ENCODE peak calls at places on chromosomes 13 and 19, in five cellular contexts. K, O, M, Z and F are unnamed samples.
A peak's percentile ranks its signal among the peaks of the same experiment; 100 is the strongest.

GRCh38 chr19:35042954-35043604 is 1.6 kb downstream of the HPN start:
- DNase-seq in K (no peak), M (no peak), Z (no peak), O (no peak), F (no peak)

GRCh38 chr19:46032597-46033025 is 8.2 kb downstream of the IGFL4 start:
- DNase-seq in O (no peak), Z (no peak), K (no peak), M (no peak), F (no peak)

GRCh38 chr19:4007021-4007835 is at the start of gene PIAS4:
- DNase-seq in O (peak; percentile 94), K (peak; percentile 98), Z (peak; percentile 95), M (peak; percentile 97), F (peak; percentile 91)

GRCh38 chr13:30192320-30193093 is 114.8 kb downstream of the KATNAL1 start:
- DNase-seq in M (no peak), Z (no peak), O (no peak), K (no peak), F (no peak)

GRCh38 chr19:3210347-3211017 is 14.0 kb upstream of the CELF5 start:
- DNase-seq in K (peak; percentile 61), O (peak; percentile 59), Z (no peak), M (no peak), F (peak; percentile 44)

GRCh38 chr13:109496216-109496615 is 290.2 kb downstream of the IRS2 start:
- DNase-seq in O (no peak), Z (no peak), M (no peak), K (no peak), F (no peak)

GRCh38 chr19:6250909-6251308 is 28.9 kb downstream of the MLLT1 start:
- DNase-seq in M (no peak), O (no peak), Z (no peak), K (no peak), F (no peak)

GRCh38 chr19:48918801-48919247 is 14.7 kb upstream of the DHDH start:
- DNase-seq in Z (no peak), K (no peak), O (peak; percentile 62), M (no peak), F (no peak)

GRCh38 chr19:30693179-30693578 is 321.0 kb downstream of the ZNF536 start:
- DNase-seq in O (no peak), K (no peak), M (no peak), Z (no peak), F (no peak)

GRCh38 chr19:45097776-45098520 is 5.0 kb downstream of the PPP1R37 start:
- DNase-seq in M (no peak), K (peak; percentile 90), Z (peak; percentile 50), O (no peak), F (no peak)

GRCh38 chr13:114099918-114100445 is 32.4 kb downstream of the RASA3 start:
- DNase-seq in K (no peak), Z (no peak), M (no peak), O (peak; percentile 32), F (no peak)

GRCh38 chr19:55642153-55643002 is 1.1 kb upstream of the ZNF581 start:
- DNase-seq in Z (peak; percentile 14), K (no peak), O (peak; percentile 47), M (no peak), F (no peak)

GRCh38 chr19:14061751-14062557 is at the start of gene PALM3:
- DNase-seq in M (no peak), Z (no peak), O (peak; percentile 76), K (no peak), F (no peak)

GRCh38 chr13:42715909-42716308 is 65.5 kb upstream of the FAM216B start:
- DNase-seq in O (no peak), M (no peak), Z (no peak), K (no peak), F (no peak)

GRCh38 chr13:112330479-112331407 is 45.4 kb upstream of the SPACA7 start:
- DNase-seq in M (no peak), K (no peak), Z (no peak), O (no peak), F (no peak)

GRCh38 chr13:45482571-45483173 is 17.9 kb downstream of the COG3 start:
- DNase-seq in Z (no peak), M (no peak), K (peak; percentile 78), O (no peak), F (no peak)

GRCh38 chr19:19554074-19555023 is 16.3 kb downstream of the CILP2 start:
- DNase-seq in O (peak; percentile 64), Z (no peak), M (no peak), K (no peak), F (no peak)

GRCh38 chr19:16385296-16385695 is 60.7 kb downstream of the KLF2 start:
- DNase-seq in M (no peak), Z (no peak), O (no peak), K (no peak), F (no peak)

GRCh38 chr19:13830761-13831481 is 35.7 kb downstream of the ZSWIM4 start:
- DNase-seq in M (no peak), K (no peak), O (no peak), Z (no peak), F (no peak)

GRCh38 chr13:48478401-48478800 is 54.5 kb downstream of the RCBTB2 start:
- DNase-seq in M (no peak), K (no peak), Z (no peak), O (no peak), F (no peak)

GRCh38 chr13:49044849-49045248 is 69.1 kb downstream of the FNDC3A start:
- DNase-seq in K (no peak), M (no peak), O (no peak), Z (no peak), F (no peak)

GRCh38 chr13:111262715-111263114 is 57.7 kb upstream of the TEX29 start:
- DNase-seq in K (no peak), O (no peak), M (no peak), Z (no peak), F (no peak)

GRCh38 chr19:4124638-4125037 is 716 bp upstream of the MAP2K2 start:
- DNase-seq in K (no peak), Z (no peak), M (no peak), O (no peak), F (no peak)

GRCh38 chr19:54337858-54338230 is 1.1 kb downstream of the LILRA4 start:
- DNase-seq in K (no peak), Z (no peak), M (no peak), O (no peak), F (no peak)

GRCh38 chr19:33306191-33306590 is 3.9 kb upstream of the CEBPA start:
- DNase-seq in K (no peak), Z (no peak), O (no peak), M (no peak), F (no peak)

GRCh38 chr19:41893899-41894298 is 10.9 kb downstream of the ARHGEF1 start:
- DNase-seq in Z (no peak), K (no peak), O (peak; percentile 45), M (no peak), F (no peak)
- TF ChIP-seq CTCF in Z (no peak), K (no peak), O (no peak), M (no peak), F (no peak)

GRCh38 chr19:11209892-11210655 is 12.7 kb upstream of the KANK2 start:
- DNase-seq in O (no peak), K (no peak), Z (no peak), M (no peak), F (no peak)
- TF ChIP-seq CTCF in O (no peak), K (no peak), Z (no peak), M (no peak), F (no peak)

DNA sequence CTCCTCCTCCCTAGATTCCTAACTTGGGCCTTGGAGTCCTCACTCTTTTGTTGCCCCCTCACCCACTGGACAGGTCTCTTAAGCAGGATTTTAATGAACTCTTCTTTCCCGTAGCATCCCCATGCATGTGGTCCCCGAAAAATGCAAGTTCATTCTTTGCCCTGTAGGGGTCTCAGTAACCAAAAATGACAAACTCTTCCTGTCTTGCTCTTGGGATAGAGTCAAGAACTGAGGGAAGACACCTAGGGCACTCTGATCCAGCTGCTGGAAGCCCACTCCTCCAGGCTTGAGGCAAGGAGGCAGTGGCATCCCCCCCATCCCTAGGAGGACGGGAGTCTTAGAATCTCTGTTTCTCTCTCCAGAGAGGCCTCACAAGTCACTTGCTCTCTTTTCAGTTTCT is 987.0 kb downstream of the DIAPH3 start:
- DNase-seq in K (no peak), Z (no peak), O (peak; percentile 12), M (no peak), F (no peak)
- TF ChIP-seq CTCF in K (no peak), Z (no peak), O (peak; percentile 54), M (peak; percentile 45), F (no peak)

GRCh38 chr13:74910399-74910798 is 571.6 kb downstream of the TBC1D4 start:
- DNase-seq in Z (no peak), O (no peak), K (no peak), M (no peak), F (no peak)
- TF ChIP-seq CTCF in Z (no peak), O (no peak), K (no peak), M (no peak), F (no peak)

GRCh38 chr19:57789288-57789687 is 19.8 kb downstream of the ZNF586 start:
- DNase-seq in O (no peak), Z (no peak), K (no peak), M (no peak), F (no peak)
- TF ChIP-seq CTCF in O (no peak), Z (no peak), K (no peak), M (no peak), F (no peak)

DNA sequence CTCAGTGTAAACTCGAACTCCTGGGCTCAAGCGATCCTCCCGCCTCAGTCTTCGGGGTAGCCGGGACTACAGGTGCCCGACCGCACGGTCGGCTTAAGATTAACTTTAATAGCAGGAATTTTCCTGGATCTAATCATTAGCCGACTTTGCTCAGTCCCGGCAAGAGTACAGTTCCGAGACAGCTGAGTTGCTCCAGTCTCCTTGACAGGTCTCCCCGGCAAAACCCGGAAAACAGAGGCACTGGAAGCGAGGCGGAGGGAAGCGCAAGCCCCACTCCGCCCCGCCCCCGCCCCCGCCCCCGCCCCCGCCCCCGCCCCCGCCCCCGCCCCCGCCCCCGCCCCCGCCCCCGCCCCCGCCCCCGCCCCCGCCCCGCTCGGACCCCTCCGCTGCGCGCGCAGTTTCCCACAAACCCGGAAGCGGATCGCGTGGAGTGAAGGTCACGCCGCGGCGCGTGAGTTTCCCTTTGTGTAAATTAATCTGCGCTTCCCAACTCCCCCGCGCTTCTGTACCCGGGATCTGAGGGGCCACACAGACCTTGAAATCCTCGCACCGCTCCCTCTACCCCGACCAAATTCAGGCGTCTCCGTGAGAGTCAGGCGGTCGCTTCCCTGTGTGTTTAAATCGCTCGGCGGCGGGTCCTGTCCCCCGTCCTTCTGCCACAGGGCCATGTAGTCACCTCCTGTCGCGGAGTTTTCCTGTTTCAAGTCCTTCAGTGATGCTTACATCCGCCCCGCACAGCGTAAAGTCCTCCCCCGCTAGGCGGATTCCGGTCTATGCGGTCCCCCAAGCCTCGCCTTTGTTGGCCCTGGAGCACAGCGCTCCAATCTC is at the start of gene ZNF480:
- DNase-seq in Z (peak; percentile 84), M (peak; percentile 76), K (peak; percentile 65), O (peak; percentile 74), F (peak; percentile 59)
- TF ChIP-seq CTCF in Z (no peak), M (no peak), K (no peak), O (peak; percentile 11), F (peak; percentile 13)